ENCODE peak calls at places on chromosomes 1 and 21, in six cellular contexts. E is GM12892, S is H1, D is GM12878, H is K562, X is HepG2. O is an unnamed sample.

GRCh38 chr1:59007820-59008598 is 224.2 kb upstream of the JUN start:
- DNase-seq in E (no peak), S (no peak), D (no peak), H (peak), X (no peak), O (no peak)

GRCh38 chr1:61122389-61122788 is 40.0 kb downstream of the NFIA start:
- DNase-seq in E (no peak), S (no peak), D (no peak), H (no peak), X (peak), O (no peak)

GRCh38 chr21:29499734-29500343 is 201.1 kb downstream of the BACH1 start:
- DNase-seq in E (no peak), S (peak), D (no peak), H (peak), X (peak), O (no peak)

GRCh38 chr1:11978290-11978689 is 2.0 kb upstream of the MFN2 start:
- DNase-seq in E (no peak), S (no peak), D (no peak), H (no peak), X (no peak), O (no peak)

GRCh38 chr1:180117764-180118116 is 36.9 kb upstream of the QSOX1 start:
- DNase-seq in E (no peak), S (no peak), D (no peak), H (no peak), X (no peak), O (no peak)

GRCh38 chr21:43364851-43365424 is 62.0 kb downstream of the SIK1 start:
- DNase-seq in E (no peak), S (no peak), D (no peak), H (no peak), X (peak), O (no peak)

GRCh38 chr1:116001739-116002487 is 25.6 kb downstream of the SLC22A15 start:
- DNase-seq in E (no peak), S (no peak), D (no peak), H (no peak), X (no peak), O (no peak)

GRCh38 chr21:33396436-33396835 is 6.8 kb upstream of the IFNGR2 start:
- DNase-seq in E (no peak), S (no peak), D (no peak), H (no peak), X (no peak), O (no peak)

GRCh38 chr1:6440198-6441126 is 15.9 kb downstream of the ESPN start:
- DNase-seq in E (no peak), S (no peak), D (no peak), H (peak), X (peak), O (peak)

GRCh38 chr1:52677407-52677806 is 20.7 kb downstream of the COA7 start:
- DNase-seq in E (no peak), S (no peak), D (no peak), H (no peak), X (no peak), O (no peak)

GRCh38 chr21:42307106-42307505 is 8.1 kb downstream of the TFF3 start:
- DNase-seq in E (no peak), S (no peak), D (no peak), H (no peak), X (no peak), O (no peak)

GRCh38 chr1:115428676-115429075 is 90.6 kb upstream of the NGF start:
- DNase-seq in E (no peak), S (no peak), D (no peak), H (no peak), X (no peak), O (no peak)

GRCh38 chr1:38003261-38004250 is 1.8 kb downstream of the FHL3 start:
- DNase-seq in E (no peak), S (no peak), D (no peak), H (peak), X (no peak), O (no peak)

GRCh38 chr1:37734629-37735591 is 30.0 kb downstream of the EPHA10 start:
- DNase-seq in E (no peak), S (no peak), D (no peak), H (peak), X (no peak), O (no peak)

GRCh38 chr1:29381426-29381825 is 145.1 kb downstream of the PTPRU start:
- DNase-seq in E (no peak), S (no peak), D (no peak), H (no peak), X (no peak), O (no peak)

GRCh38 chr1:94981574-94981973 is 54.7 kb upstream of the CNN3 start:
- DNase-seq in E (no peak), S (no peak), D (no peak), H (no peak), X (no peak), O (no peak)

GRCh38 chr1:32984090-32984828 is 19.6 kb upstream of the RNF19B start:
- DNase-seq in E (no peak), S (no peak), D (peak), H (no peak), X (no peak), O (no peak)

GRCh38 chr21:41398251-41398650 is 27.8 kb upstream of the MX1 start:
- DNase-seq in E (no peak), S (no peak), D (no peak), H (no peak), X (no peak), O (no peak)

GRCh38 chr1:37137018-37137417 is 102.7 kb upstream of the GRIK3 start:
- DNase-seq in E (no peak), S (no peak), D (no peak), H (no peak), X (no peak), O (no peak)

GRCh38 chr1:93738926-93739325 is 57.3 kb upstream of the BCAR3 start:
- DNase-seq in E (no peak), S (no peak), D (no peak), H (no peak), X (no peak), O (no peak)

DNA sequence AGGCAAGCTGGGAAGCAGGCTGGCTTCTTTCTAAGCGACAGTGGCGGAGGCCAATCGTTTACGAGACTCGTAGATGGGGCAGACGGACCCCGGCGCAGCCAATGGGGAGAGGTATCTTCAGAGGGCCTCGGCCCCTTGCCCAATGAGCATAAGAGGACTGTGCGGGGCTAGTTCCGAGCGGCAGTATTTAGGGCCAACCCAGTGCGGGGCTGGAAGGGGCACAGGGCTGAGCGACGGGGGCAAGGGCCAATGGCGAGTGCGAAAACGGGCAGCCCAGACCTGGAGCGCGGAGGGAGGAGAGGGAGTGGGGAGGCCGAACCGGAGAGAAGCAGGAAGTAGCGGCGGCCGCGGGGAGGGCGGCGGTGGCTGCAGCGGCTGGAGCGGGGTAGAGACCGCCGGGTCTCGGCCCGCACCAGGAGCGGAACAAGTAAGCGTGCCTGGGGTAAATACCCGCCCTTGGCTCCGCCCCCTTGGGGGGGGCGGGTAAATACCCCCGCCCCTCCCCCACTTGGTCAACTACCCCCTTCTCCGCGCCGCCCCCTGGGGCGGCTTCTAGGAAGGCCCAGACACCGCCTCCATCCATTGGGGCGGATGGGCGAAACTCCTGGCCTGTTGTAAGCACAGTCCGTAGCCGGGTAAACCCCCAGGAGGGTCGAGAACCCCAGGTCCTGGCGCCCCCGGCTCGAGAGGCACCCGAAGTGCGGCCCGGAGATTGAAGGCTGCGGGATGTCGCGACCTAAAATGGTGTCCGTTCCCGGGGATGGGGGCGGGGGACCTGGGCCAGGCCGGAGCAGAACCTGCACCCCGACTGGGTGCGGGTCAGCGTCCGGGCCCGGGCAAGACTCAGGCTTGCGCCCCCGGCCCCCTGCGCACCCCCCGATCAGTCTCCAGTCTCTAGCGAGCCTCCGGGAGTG is at the start of gene ZNF687:
- DNase-seq in E (peak), S (peak), D (peak), H (peak), X (peak), O (peak)
- TF ChIP-seq POLR2A in E (peak), S (no peak), D (peak), H (peak), X (peak), O (peak)

GRCh38 chr1:21065851-21066250 is 110.8 kb downstream of the EIF4G3 start:
- DNase-seq in E (no peak), S (no peak), D (no peak), H (no peak), X (no peak), O (no peak)
- TF ChIP-seq TAF1 in E (no peak), S (no peak), D (no peak), H (no peak), X (no peak), O (no peak)

DNA sequence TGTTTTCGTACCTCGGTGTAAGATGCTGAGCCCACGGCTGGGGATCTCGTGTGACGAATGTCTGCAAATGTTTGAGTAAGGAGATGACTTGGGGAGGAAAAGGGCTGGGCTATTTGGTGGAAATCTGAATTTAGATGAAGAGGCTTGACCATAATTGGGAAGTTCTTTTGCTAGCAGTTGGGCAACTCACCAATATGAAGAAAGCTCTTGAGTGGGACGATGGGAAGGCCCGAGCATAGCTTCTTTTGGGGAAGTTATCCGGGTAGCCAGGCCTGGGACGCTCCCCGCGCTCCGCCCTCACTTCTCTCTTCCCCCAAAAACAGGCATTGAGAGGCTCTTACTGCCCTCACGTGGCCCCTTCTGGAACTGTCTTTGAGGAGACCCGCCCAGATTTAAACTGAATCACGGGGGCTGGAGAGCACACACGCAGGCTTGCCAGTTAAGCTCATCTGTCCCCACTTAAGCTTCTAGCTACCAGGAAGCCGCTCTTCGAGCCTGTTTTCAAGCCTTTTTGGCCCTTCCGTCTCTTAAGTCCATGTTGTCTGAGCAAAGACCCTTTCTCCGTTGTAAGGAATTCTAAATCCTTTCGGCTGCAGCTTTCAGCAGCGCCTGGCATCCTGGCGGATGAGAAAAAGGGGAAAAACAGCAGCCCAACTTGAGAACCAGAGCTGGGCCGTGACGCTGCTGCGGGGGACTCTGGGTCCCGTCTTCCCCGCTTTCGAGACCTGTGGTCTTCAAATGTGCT is 93.1 kb downstream of the NID1 start:
- DNase-seq in E (peak), S (peak), D (peak), H (peak), X (peak), O (peak)
- TF ChIP-seq POLR2A in E (peak), S (peak), D (peak), H (no peak), X (peak), O (peak)

DNA sequence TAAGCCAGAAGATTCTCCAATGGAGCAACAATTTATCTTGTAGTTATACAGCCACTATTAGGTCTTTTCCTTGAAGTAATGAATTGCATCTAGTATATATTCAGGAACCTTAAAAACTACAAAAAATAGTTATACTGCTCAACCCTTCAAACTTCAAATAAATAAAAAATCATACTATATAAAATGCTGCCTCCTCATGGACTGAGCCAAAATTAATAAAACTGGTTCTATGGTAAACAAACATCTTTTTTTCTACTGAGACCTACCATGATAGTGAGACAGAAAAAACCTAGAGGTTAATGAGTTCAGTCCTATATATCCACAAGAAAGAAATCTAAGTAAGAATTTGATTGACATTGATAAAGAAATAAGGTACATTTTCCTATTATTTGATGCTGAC is 67.7 kb downstream of the GPATCH2 start:
- DNase-seq in E (no peak), S (no peak), D (no peak), H (no peak), X (no peak), O (no peak)
- TF ChIP-seq TAF1 in E (no peak), S (no peak), D (no peak), H (no peak), X (no peak), O (no peak)

O was measured in GM12891.